ENCODE peak calls at places on chromosomes 16 and 17, in four cellular contexts. K is NCI-H460, Z is NCI-H146, R is lower lobe of right lung. S is an unnamed sample.
A peak's percentile ranks its signal among the peaks of the same experiment; 100 is the strongest.

GRCh38 chr16:83517398-83517797 is 290.4 kb upstream of the HSBP1 start:
- DNase-seq in K (no peak), Z (no peak), R (no peak), S (no peak)

GRCh38 chr16:15507299-15507958 is 73.0 kb downstream of the BMERB1 start:
- DNase-seq in K (no peak), R (no peak), Z (no peak), S (peak; percentile 71)

GRCh38 chr16:89827383-89828198 is 684 bp upstream of the SPIRE2 start:
- DNase-seq in Z (peak; percentile 61), K (peak; percentile 89), R (peak; percentile 73), S (peak; percentile 68)

GRCh38 chr17:42312035-42312284 is 23.7 kb downstream of the STAT5A start:
- DNase-seq in Z (no peak), R (no peak), K (no peak), S (no peak)

GRCh38 chr17:35655303-35655702 is 68.2 kb downstream of the AP2B1 start:
- DNase-seq in R (no peak), K (no peak), Z (no peak), S (no peak)

GRCh38 chr16:85712841-85713240 is 24.1 kb upstream of the GINS2 start:
- DNase-seq in R (no peak), Z (peak; percentile 80), K (no peak), S (no peak)

GRCh38 chr17:49193513-49194296 is 16.7 kb downstream of the GNGT2 start:
- DNase-seq in Z (peak; percentile 4), K (no peak), R (peak; percentile 65), S (peak; percentile 75)

GRCh38 chr16:2516391-2517240 is 2.9 kb downstream of the ATP6V0C start:
- DNase-seq in R (peak; percentile 71), Z (no peak), K (no peak), S (no peak)

GRCh38 chr17:62671553-62671952 is 44.1 kb downstream of the MRC2 start:
- DNase-seq in R (peak; percentile 55), K (no peak), Z (peak; percentile 88), S (no peak)

GRCh38 chr16:69301861-69302260 is 9.3 kb upstream of the VPS4A start:
- DNase-seq in K (no peak), Z (no peak), R (no peak), S (no peak)

GRCh38 chr17:378068-378467 is 25.5 kb upstream of the RPH3AL start:
- DNase-seq in Z (no peak), K (peak; percentile 78), R (no peak), S (no peak)

S was measured in SJSA1.